ENCODE peak calls at places on chromosomes 2 and 18, in seven cellular contexts. G, M, I, D, V, W and F are unnamed samples.

GRCh38 chr18:58438161-58438983 is 190.5 kb downstream of the ALPK2 start:
- DNase-seq in D (no peak), M (peak), G (no peak), V (no peak), W (no peak), I (no peak), F (peak)

GRCh38 chr2:96952976-96953610 is 33.3 kb downstream of the FAM178B start:
- DNase-seq in V (no peak), G (no peak), M (peak), D (no peak), W (no peak), I (no peak), F (peak)

GRCh38 chr2:158912122-158912521 is 56.3 kb upstream of the TANC1 start:
- DNase-seq in M (no peak), I (no peak), D (no peak), G (no peak), W (no peak), V (no peak), F (no peak)

GRCh38 chr18:51513525-51513924 is 316.0 kb upstream of the MEX3C start:
- DNase-seq in W (no peak), V (no peak), D (no peak), G (no peak), I (no peak), M (no peak), F (peak)

GRCh38 chr2:203786912-203787311 is 80.5 kb downstream of the CD28 start:
- DNase-seq in I (no peak), M (peak), G (peak), V (no peak), D (no peak), W (no peak), F (no peak)

GRCh38 chr2:2748399-2749205 is 417.5 kb upstream of the MYT1L start:
- DNase-seq in I (no peak), V (no peak), W (no peak), D (no peak), M (no peak), G (no peak), F (no peak)

GRCh38 chr2:232365621-232366321 is 12.8 kb upstream of the ALPP start:
- DNase-seq in W (no peak), D (no peak), V (peak), M (peak), G (peak), I (peak), F (peak)

GRCh38 chr2:66839551-66840320 is 404.8 kb downstream of the MEIS1 start:
- DNase-seq in D (no peak), V (no peak), G (peak), W (no peak), I (no peak), M (peak), F (peak)

GRCh38 chr2:121446647-121447241 is 83.9 kb upstream of the RNU4ATAC start:
- DNase-seq in V (peak), M (no peak), W (no peak), G (no peak), D (no peak), I (no peak), F (no peak)

GRCh38 chr2:133264951-133265949 is 303.0 kb downstream of the NCKAP5 start:
- DNase-seq in V (peak), D (peak), I (peak), W (no peak), G (no peak), M (no peak), F (no peak)

GRCh38 chr18:8994603-8995002 is 107.9 kb upstream of the NDUFV2 start:
- DNase-seq in D (no peak), M (no peak), I (no peak), G (no peak), V (no peak), W (no peak), F (no peak)

GRCh38 chr2:78408795-78409118 is 616.7 kb upstream of the REG3G start:
- DNase-seq in D (no peak), V (no peak), I (no peak), M (no peak), G (no peak), W (no peak), F (no peak)

GRCh38 chr18:48831802-48832201 is 119.0 kb downstream of the SMAD7 start:
- DNase-seq in G (no peak), D (no peak), M (no peak), V (no peak), I (no peak), W (no peak), F (no peak)

GRCh38 chr2:100822587-100823248 is 2.8 kb downstream of the NPAS2 start:
- DNase-seq in M (peak), G (no peak), V (no peak), W (no peak), D (no peak), I (no peak), F (peak)

GRCh38 chr2:190583507-190584337 is 49.2 kb upstream of the NEMP2 start:
- DNase-seq in V (no peak), W (no peak), D (no peak), I (no peak), G (no peak), M (no peak), F (no peak)

GRCh38 chr18:68803371-68803770 is 5.5 kb downstream of the CCDC102B start:
- DNase-seq in D (no peak), M (peak), W (no peak), V (no peak), I (no peak), G (no peak), F (peak)

GRCh38 chr2:237774811-237775553 is 23.6 kb upstream of the RBM44 start:
- DNase-seq in W (peak), G (peak), V (peak), M (peak), I (peak), D (peak), F (peak)

GRCh38 chr2:168669151-168669550 is 133.3 kb upstream of the NOSTRIN start:
- DNase-seq in W (no peak), D (no peak), I (no peak), G (peak), M (peak), V (no peak), F (no peak)

GRCh38 chr2:187986392-187987105 is 305.1 kb upstream of the GULP1 start:
- DNase-seq in I (no peak), M (peak), G (peak), D (no peak), V (peak), W (no peak), F (no peak)

GRCh38 chr18:8769509-8769908 is 64.2 kb downstream of the MTCL1 start:
- DNase-seq in G (no peak), V (no peak), M (no peak), D (no peak), I (no peak), W (no peak), F (no peak)

GRCh38 chr2:110854355-110855081 is 122.1 kb downstream of the ACOXL start:
- DNase-seq in I (peak), D (no peak), W (no peak), M (no peak), G (peak), V (peak), F (peak)

GRCh38 chr2:190574169-190574568 is 39.6 kb upstream of the NEMP2 start:
- DNase-seq in I (no peak), V (no peak), W (no peak), G (peak), D (no peak), M (peak), F (no peak)

GRCh38 chr2:26976242-26976641 is 5.8 kb downstream of the MAPRE3 start:
- DNase-seq in D (no peak), W (no peak), V (no peak), M (peak), I (no peak), G (no peak), F (no peak)

GRCh38 chr18:48142353-48142752 is 211.9 kb upstream of the SMAD2 start:
- DNase-seq in W (no peak), D (no peak), G (no peak), I (no peak), V (no peak), M (no peak), F (no peak)

GRCh38 chr2:1613078-1613445 is 131.3 kb downstream of the PXDN start:
- DNase-seq in D (no peak), W (no peak), G (no peak), I (no peak), M (no peak), V (no peak), F (no peak)

GRCh38 chr2:80068068-80068467 is 236.5 kb downstream of the LRRTM1 start:
- DNase-seq in I (no peak), G (no peak), D (no peak), V (no peak), W (no peak), M (no peak), F (no peak)

GRCh38 chr2:38978504-38978903 is 88.8 kb downstream of the ARHGEF33 start:
- DNase-seq in V (peak), M (no peak), G (no peak), W (no peak), I (no peak), D (no peak), F (no peak)

GRCh38 chr2:224042191-224042696 is 3.2 kb upstream of the SERPINE2 start:
- DNase-seq in M (peak), V (no peak), I (no peak), D (no peak), G (no peak), W (no peak), F (peak)

GRCh38 chr2:20650412-20650879 is 452 bp downstream of the HS1BP3 start:
- DNase-seq in M (peak), G (peak), D (no peak), V (peak), W (no peak), I (peak), F (peak)

GRCh38 chr2:175575346-175576258 is 394.1 kb upstream of the ATP5MC3 start:
- DNase-seq in M (no peak), W (no peak), D (no peak), I (no peak), V (no peak), G (no peak), F (no peak)

GRCh38 chr18:56977284-56977683 is 169.6 kb upstream of the BOD1L2 start:
- DNase-seq in V (no peak), D (no peak), M (no peak), W (no peak), I (no peak), G (no peak), F (no peak)

GRCh38 chr2:36561223-36561944 is 36.6 kb downstream of the FEZ2 start:
- DNase-seq in G (peak), W (peak), D (no peak), I (no peak), M (peak), V (peak), F (peak)
- H3K27ac ChIP-seq in G (peak), W (no peak), D (no peak), I (no peak), M (peak), V (peak), F (peak)

GRCh38 chr2:17506736-17507616 is 11.3 kb downstream of the RAD51AP2 start:
- DNase-seq in D (no peak), W (no peak), G (peak), M (no peak), I (no peak), V (peak), F (peak)
- H3K4ac ChIP-seq in D (no peak), W (no peak), G (no peak), M (no peak), I (no peak), V (no peak), F (no peak)

DNA sequence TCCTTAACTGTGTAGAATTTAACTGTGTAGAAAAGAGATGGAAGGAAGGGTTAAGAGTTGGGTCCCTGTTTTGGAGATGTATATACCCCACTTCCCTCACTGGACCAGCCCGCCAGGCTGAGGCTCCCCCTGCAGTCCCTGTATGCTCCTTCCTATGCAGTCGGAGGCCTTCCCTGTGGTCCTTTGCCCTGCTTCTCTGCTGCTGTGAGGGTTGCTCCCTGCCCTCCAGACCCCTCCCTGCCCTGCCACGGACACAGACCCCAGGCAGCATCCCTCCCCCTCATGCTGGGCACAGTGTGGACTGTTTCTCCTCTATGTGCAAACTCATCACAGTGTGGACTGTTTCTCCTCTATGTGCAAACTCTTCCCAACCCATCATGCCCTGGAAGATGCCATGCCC is 88.7 kb downstream of the TGOLN2 start:
- DNase-seq in W (no peak), I (no peak), D (no peak), M (no peak), V (no peak), G (no peak), F (no peak)
- H3K27ac ChIP-seq in W (no peak), I (no peak), D (no peak), M (no peak), V (no peak), G (no peak), F (no peak)

DNA sequence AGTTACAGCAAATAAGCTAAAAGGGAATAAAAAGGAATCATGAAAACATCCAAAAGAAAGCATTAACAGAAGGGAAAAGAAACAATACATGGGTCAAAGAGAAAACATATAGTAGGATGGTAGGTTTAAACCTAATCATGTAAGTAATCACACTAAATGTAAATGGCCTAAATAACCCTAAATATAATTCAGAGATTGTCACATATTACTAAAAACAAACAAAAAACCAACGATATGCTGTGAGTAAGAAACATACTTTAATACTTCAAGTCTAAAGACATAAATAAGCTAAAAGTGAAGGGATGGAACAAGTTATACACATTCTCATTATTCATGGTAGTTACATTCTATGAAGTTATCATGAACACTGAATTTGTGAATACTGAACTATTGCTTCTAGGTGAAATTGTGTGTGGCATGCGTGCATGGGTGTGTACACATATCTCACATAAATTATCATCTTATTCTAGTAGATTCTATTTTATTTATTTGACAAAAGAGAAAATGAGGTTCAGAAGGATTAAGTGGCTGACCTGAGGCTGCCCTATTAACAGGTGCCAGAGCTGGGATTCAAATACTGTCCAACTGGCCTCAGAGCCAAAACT is 170.9 kb downstream of the SEPTIN10 start:
- DNase-seq in W (no peak), V (no peak), G (no peak), D (no peak), I (no peak), M (no peak), F (no peak)
- H3K4ac ChIP-seq in W (no peak), V (no peak), G (no peak), D (no peak), I (no peak), M (no peak), F (no peak)

DNA sequence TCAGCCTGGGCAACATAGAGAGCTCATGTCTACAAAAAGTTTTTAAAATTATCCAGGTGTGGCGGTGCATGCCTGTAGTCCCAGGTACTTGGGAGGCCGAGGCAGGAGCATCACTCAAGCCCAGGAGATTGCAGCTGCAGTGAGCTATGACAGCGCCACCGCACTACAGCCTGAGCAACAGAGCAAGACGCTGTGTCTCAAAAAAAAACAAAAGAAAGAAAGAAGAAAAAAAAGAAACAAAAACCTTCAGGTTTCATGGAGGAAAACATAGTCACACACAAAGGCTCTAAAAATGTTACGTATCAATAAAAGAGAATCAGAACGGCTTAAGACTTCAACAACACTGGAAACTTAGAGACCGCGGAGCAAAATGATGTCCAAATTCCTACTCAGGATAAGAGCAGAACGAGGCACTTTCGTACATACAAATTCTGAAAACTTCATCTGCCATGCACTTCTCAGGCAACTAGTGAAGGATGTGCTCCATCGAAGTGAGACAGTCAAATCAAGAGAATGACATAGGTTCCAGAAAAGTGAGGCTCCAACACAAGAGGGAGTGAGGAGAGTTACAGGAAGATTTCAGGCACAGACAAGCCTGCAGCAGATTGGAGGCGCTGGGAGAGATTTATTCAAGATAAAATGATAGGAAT is 4.4 kb downstream of the HDLBP start:
- DNase-seq in D (no peak), V (no peak), W (no peak), G (no peak), I (no peak), M (no peak), F (no peak)
- H3K27ac ChIP-seq in D (no peak), V (no peak), W (no peak), G (no peak), I (no peak), M (no peak), F (no peak)

GRCh38 chr2:177422271-177422670 is 29.7 kb downstream of the AGPS start:
- DNase-seq in M (peak), V (no peak), G (no peak), D (no peak), W (no peak), I (no peak), F (no peak)
- H3K4ac ChIP-seq in M (no peak), V (no peak), G (no peak), D (no peak), W (no peak), I (no peak), F (no peak)

DNA sequence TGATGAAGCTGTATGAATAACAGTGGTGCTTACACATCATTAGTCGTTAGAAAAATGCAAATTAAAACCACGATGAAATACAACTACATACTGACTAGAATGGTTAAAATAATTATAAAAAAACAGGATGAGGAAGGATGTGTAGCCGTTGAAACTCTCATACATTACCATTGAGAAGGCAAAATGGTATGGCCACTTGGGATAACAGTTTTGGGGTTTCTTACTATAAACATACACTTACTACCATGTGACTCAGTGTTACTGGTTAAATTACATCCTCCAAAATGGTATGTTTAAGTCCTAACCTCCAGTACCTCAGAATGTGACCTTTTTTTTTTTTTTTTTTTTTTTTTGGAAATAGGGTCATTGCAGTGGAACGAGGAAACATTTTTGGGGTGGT is 58.4 kb downstream of the UBE2E3 start:
- DNase-seq in W (no peak), I (no peak), G (no peak), V (no peak), M (peak), D (no peak), F (peak)
- H3K27ac ChIP-seq in W (no peak), I (no peak), G (no peak), V (no peak), M (no peak), D (no peak), F (no peak)